ENCODE peak calls at places on chromosomes 1 and 21, in four cellular contexts. N is HepG2, M is GM12878, R is K562. J is an unnamed sample. For H3K79me2, the result is how much of the 10 kb centered on the place peaks cover.

GRCh38 chr1:231319080-231319479 is 18.6 kb downstream of the EXOC8 start:
- DNase-seq in N (no peak), R (no peak), M (no peak), J (no peak)

GRCh38 chr1:52140633-52141512 is 1.0 kb upstream of the ZFYVE9 start:
- DNase-seq in M (no peak), N (peak), R (no peak), J (no peak)

GRCh38 chr1:216627252-216627651 is 96.0 kb downstream of the ESRRG start:
- DNase-seq in R (no peak), N (no peak), M (no peak), J (no peak)

GRCh38 chr1:31954607-31955283 is 16.6 kb upstream of the PTP4A2 start:
- DNase-seq in M (no peak), N (peak), R (peak), J (peak)

GRCh38 chr1:159429074-159429861 is 2.7 kb upstream of the OR10J4 start:
- DNase-seq in M (no peak), R (no peak), N (no peak), J (no peak)

GRCh38 chr21:25115021-25115420 is 492.3 kb downstream of the MRPL39 start:
- DNase-seq in R (no peak), N (no peak), M (peak), J (no peak)

GRCh38 chr1:184039126-184039525 is 1.6 kb upstream of the COLGALT2 start:
- DNase-seq in R (no peak), M (no peak), N (no peak), J (no peak)

GRCh38 chr1:230158422-230159291 is 91.6 kb downstream of the GALNT2 start:
- DNase-seq in R (no peak), N (peak), M (no peak), J (no peak)

GRCh38 chr1:165350861-165351260 is 5.7 kb downstream of the LMX1A start:
- DNase-seq in R (no peak), N (no peak), M (no peak), J (no peak)

GRCh38 chr1:53893999-53894636 is at the start of gene DIO1:
- DNase-seq in R (no peak), M (no peak), N (peak), J (no peak)

GRCh38 chr21:31524140-31524539 is 135.4 kb upstream of the SOD1 start:
- DNase-seq in N (no peak), M (no peak), R (no peak), J (no peak)

GRCh38 chr1:205600085-205600484 is 31.7 kb downstream of the ELK4 start:
- DNase-seq in M (no peak), N (no peak), R (no peak), J (no peak)

GRCh38 chr1:46288485-46289133 is 14.8 kb downstream of the LRRC41 start:
- DNase-seq in M (no peak), N (no peak), R (no peak), J (no peak)

GRCh38 chr1:192559115-192560006 is 16.2 kb upstream of the RGS1 start:
- DNase-seq in N (no peak), M (no peak), R (no peak), J (peak)

GRCh38 chr1:51487628-51488027 is 31.4 kb downstream of the EPS15 start:
- DNase-seq in N (no peak), M (no peak), R (peak), J (no peak)

GRCh38 chr1:6757719-6758435 is 27.4 kb upstream of the CAMTA1 start:
- DNase-seq in M (no peak), N (no peak), R (no peak), J (no peak)

GRCh38 chr21:46661211-46661625 is 25.7 kb downstream of the PRMT2 start:
- DNase-seq in N (no peak), M (no peak), R (no peak), J (no peak)

GRCh38 chr1:230943048-230943593 is 35.5 kb downstream of the TTC13 start:
- DNase-seq in M (no peak), N (no peak), R (no peak), J (no peak)

GRCh38 chr1:225617956-225618355 is 35.0 kb downstream of the ENAH start:
- DNase-seq in R (no peak), N (no peak), M (no peak), J (no peak)

GRCh38 chr1:103569493-103569892 is 1.9 kb upstream of the AMY2B start:
- DNase-seq in M (no peak), R (no peak), N (no peak), J (no peak)

GRCh38 chr1:1332774-1333480 is 1.8 kb downstream of the TAS1R3 start:
- DNase-seq in R (no peak), M (no peak), N (no peak), J (no peak)

GRCh38 chr1:55913565-55913964 is 665.8 kb downstream of the PLPP3 start:
- DNase-seq in R (no peak), N (no peak), M (no peak), J (no peak)

GRCh38 chr1:218525451-218526197 is 180.5 kb downstream of the TGFB2 start:
- DNase-seq in R (no peak), M (no peak), N (no peak), J (no peak)

GRCh38 chr1:20867847-20868246 is 80.7 kb upstream of the HP1BP3 start:
- DNase-seq in M (no peak), R (no peak), N (no peak), J (no peak)

GRCh38 chr1:3698660-3699408 is 46.5 kb downstream of the TP73 start:
- DNase-seq in N (no peak), M (no peak), R (no peak), J (no peak)

GRCh38 chr1:3352084-3352951 is 102.1 kb upstream of the ARHGEF16 start:
- DNase-seq in R (no peak), N (no peak), M (no peak), J (no peak)

GRCh38 chr21:34912022-34912933 is 136.8 kb downstream of the RUNX1 start:
- DNase-seq in M (no peak), R (no peak), N (no peak), J (no peak)

GRCh38 chr21:36859744-36860501 is 106.5 kb downstream of the HLCS start:
- DNase-seq in R (peak), N (peak), M (no peak), J (no peak)

GRCh38 chr1:229406798-229407197 is 27.1 kb downstream of the ACTA1 start:
- DNase-seq in M (no peak), N (peak), R (no peak), J (no peak)

GRCh38 chr1:27571439-27572018 is 32.4 kb downstream of the AHDC1 start:
- DNase-seq in R (peak), N (peak), M (no peak), J (no peak)

GRCh38 chr1:230327892-230328284 is 98.2 kb downstream of the PGBD5 start:
- DNase-seq in R (peak), N (no peak), M (peak), J (no peak)

GRCh38 chr1:36469163-36469562 is 5.0 kb upstream of the MRPS15 start:
- DNase-seq in R (no peak), N (no peak), M (no peak), J (no peak)

GRCh38 chr1:47564570-47564969 is 126.7 kb downstream of the FOXD2 start:
- DNase-seq in R (no peak), M (no peak), N (no peak), J (no peak)

GRCh38 chr21:32452641-32453040 is 40.1 kb downstream of the EVA1C start:
- DNase-seq in R (no peak), N (no peak), M (no peak), J (no peak)

GRCh38 chr1:152190589-152190988 is 31.6 kb upstream of the RPTN start:
- DNase-seq in R (no peak), N (no peak), M (no peak), J (no peak)

GRCh38 chr1:18018381-18018780 is 89.2 kb upstream of the IGSF21 start:
- DNase-seq in M (no peak), R (no peak), N (no peak), J (no peak)

DNA sequence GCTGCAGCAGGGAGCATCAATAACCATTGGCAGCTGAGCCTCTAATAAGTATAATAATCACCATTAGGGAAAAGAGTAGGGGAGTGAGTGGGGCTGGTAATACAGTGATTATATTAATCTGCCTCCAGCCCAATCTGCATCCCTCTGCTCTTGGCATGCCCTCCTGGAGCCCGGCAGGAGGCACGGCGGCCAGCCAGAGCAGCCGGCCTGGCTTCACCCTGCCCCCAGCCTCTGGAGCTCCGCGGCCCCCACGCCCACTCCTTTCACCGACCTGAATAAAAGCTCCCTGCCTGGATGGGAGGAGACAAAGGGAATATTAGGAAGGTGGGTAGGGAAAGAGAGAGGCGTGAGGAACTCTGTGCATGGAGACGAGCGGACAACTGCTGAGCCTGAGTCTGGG is 28.3 kb downstream of the OPTC start:
- DNase-seq in M (no peak), N (no peak), R (no peak), J (no peak)
- TF ChIP-seq SRF in M (no peak), N (no peak), R (no peak), J (no peak)

GRCh38 chr1:227219715-227220292 is 98.5 kb downstream of the CDC42BPA start:
- DNase-seq in R (peak), N (no peak), M (no peak), J (no peak)
- H3K79me2 ChIP-seq in R (half or more), N (under half), M (under half), J (half or more)

DNA sequence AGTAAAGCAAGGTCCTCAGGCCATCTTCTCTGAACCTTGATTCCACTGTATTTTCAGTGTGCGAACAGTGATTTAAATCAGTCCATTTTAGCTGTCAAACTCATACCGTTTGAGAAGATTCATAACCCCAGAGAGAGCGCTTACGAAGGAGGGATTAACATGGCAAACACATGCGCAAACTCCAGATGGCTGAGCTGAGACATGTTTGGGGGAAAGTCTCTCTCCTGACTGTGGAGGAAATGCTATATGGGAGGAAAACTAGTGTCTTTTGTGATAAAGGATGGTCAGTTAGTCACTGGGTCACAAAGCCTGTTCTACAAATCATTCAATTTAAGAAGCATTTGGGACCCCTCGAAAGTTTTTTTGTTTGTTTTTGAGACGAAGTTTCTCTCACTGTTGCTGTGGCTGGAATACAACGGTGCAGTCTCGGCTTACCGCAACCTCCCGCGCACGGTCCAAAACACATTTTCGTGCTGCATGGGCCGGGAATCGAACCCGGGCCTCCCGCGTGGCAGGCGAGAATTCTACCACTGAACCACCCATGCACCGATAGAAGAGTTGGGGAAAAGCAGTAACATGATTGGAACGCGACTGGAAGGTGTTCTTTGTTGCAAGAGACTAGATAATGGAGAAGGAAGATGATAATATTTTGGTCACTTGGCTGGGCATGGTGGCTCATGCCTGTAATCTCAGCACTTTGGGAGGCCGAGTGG is 58.4 kb upstream of the CXADR start:
- DNase-seq in M (no peak), R (peak), N (peak), J (peak)
- TF ChIP-seq ZBTB33 in M (no peak), R (no peak), N (peak), J (no peak)

DNA sequence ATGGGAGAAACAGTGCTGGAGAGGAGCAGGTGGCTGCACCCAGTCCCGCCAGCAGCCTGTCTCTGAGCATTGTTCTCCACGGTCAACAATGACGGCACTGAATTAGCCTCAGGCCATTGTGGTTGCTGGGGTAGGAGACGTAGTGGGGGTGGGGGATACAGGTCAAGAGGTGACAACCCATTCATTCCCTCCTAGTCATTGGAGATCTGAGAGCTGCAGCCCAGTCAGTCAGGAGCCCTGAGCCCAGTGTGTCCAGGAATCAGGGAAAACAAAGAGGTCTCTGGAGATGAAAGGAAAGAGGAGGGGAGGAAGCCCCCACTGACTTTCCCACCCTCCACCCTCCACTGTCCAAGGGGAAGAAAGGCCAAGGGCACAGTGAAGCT is 15.3 kb downstream of the SMIM12 start:
- DNase-seq in N (peak), M (no peak), R (peak), J (no peak)
- TF ChIP-seq SRF in N (no peak), M (no peak), R (no peak), J (no peak)

DNA sequence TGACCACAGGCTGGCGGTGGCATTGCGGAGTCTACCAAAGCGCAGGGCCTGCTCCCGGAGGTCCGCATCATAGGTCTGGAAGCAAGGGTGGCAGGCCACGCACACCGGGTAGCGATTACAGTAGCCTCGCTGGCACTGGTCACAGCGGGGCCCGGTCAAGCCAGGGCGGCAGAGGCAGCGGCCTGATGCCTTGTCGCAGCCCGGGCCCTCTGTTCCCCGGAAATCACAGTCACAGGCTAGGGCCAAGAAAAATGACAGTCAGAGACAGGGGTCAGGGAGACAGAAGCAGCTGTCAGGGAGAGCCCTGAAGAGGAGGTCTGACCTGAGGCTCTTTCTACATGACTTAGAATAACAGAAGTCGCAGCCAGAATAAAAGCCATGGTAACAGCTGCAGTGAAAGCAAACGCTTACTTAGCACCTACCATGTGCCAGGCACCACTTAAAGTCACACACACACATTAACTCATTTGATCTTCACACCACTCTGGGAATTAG is 26.4 kb downstream of the LAMB3 start:
- DNase-seq in M (no peak), N (no peak), R (no peak), J (no peak)
- H3K79me2 ChIP-seq in M (under half), N (under half), R (under half), J (under half)

DNA sequence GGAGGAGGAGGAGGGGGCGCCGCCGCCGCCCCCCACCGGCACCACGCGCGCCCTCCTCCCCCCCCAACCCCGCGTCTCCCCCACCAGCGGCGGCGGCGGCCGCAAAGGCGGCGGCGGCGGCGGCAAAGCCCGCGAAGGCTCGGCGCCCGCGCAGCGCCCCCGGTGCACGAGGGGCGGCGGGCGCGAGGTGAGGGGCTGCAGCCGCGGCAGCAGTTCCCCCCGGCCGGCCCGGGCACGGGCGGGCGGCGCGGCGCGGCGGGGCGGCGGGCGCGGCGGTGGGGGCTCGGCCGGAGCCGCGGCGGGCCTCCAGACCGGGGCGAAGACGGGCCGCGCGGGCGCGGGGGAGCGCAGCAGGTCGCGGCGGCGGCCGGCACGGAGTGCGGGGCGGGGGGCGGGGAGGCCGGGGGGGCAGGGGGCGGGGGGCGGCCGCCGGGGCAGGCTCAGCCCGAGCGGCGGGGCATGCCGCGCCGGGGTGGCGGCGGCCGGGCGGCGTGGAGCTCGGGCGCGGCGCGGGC is 393 bp downstream of the IRF2BP2 start:
- DNase-seq in M (no peak), N (no peak), R (no peak), J (no peak)
- TF ChIP-seq ZBTB33 in M (no peak), N (no peak), R (no peak), J (no peak)

GRCh38 chr1:41637367-41637766 is 152.9 kb upstream of the EDN2 start:
- DNase-seq in M (no peak), N (no peak), R (no peak), J (no peak)
- TF ChIP-seq SRF in M (no peak), N (no peak), R (no peak), J (no peak)

J was measured in HCT116.